ENCODE peak calls at places on chromosome 4, in nine cellular contexts. T is hepatocyte, Y is ascending aorta, A is left ventricle myocardium inferior, N is vagina, W is colonic mucosa, P is SK-N-SH, C is cardiac muscle cell, D is astrocyte. K is an unnamed sample.

GRCh38 chr4:109913842-109914241 is 1.2 kb downstream of the EGF start:
- DNase-seq in Y (no peak), A (no peak), D (no peak), W (no peak), T (no peak), C (no peak), N (no peak), P (no peak), K (no peak)

GRCh38 chr4:183074288-183074990 is 24.6 kb upstream of the WWC2 start:
- DNase-seq in A (no peak), C (peak), T (no peak), P (no peak), N (no peak), Y (no peak), W (no peak), D (peak), K (no peak)

GRCh38 chr4:43330288-43330687 is 437.8 kb downstream of the GRXCR1 start:
- DNase-seq in N (no peak), C (peak), P (no peak), W (no peak), A (no peak), D (peak), T (no peak), Y (no peak), K (no peak)

GRCh38 chr4:84403656-84404055 is 95.4 kb downstream of the NKX6-1 start:
- DNase-seq in C (no peak), A (no peak), T (no peak), D (peak), N (no peak), W (no peak), Y (no peak), P (no peak), K (no peak)

GRCh38 chr4:166435449-166435848 is 562.4 kb downstream of the TLL1 start:
- DNase-seq in A (no peak), C (peak), D (peak), Y (no peak), T (no peak), N (no peak), P (no peak), W (no peak), K (no peak)

GRCh38 chr4:76977731-76978350 is 28.3 kb downstream of the SEPTIN11 start:
- DNase-seq in W (no peak), N (no peak), T (no peak), A (no peak), D (peak), Y (no peak), P (no peak), C (peak), K (no peak)

GRCh38 chr4:172998527-172999469 is 169.8 kb upstream of the GALNT7 start:
- DNase-seq in N (no peak), W (no peak), T (no peak), Y (no peak), A (no peak), C (peak), D (peak), P (no peak), K (no peak)

GRCh38 chr4:169492436-169493163 is 119.8 kb downstream of the NEK1 start:
- DNase-seq in C (peak), D (peak), A (no peak), W (peak), P (peak), N (no peak), T (peak), Y (no peak), K (no peak)

GRCh38 chr4:127778102-127778501 is 4.0 kb upstream of the HSPA4L start:
- DNase-seq in A (no peak), W (no peak), C (no peak), D (no peak), T (no peak), Y (no peak), N (no peak), P (no peak), K (no peak)

GRCh38 chr4:44446801-44447562 is 1.6 kb downstream of the KCTD8 start:
- DNase-seq in Y (no peak), N (no peak), T (peak), W (peak), D (no peak), C (peak), A (no peak), P (peak), K (no peak)

GRCh38 chr4:19693949-19694597 is 557.6 kb upstream of the SLIT2 start:
- DNase-seq in A (no peak), N (no peak), C (peak), Y (no peak), D (no peak), W (no peak), P (peak), T (no peak), K (no peak)

GRCh38 chr4:14247767-14248166 is 620.2 kb upstream of the BOD1L1 start:
- DNase-seq in W (no peak), A (no peak), N (no peak), D (no peak), Y (no peak), C (no peak), P (no peak), T (no peak), K (no peak)

GRCh38 chr4:141669501-141669900 is 33.1 kb downstream of the IL15 start:
- DNase-seq in T (no peak), P (no peak), W (no peak), N (no peak), A (no peak), D (no peak), C (no peak), Y (no peak), K (no peak)

GRCh38 chr4:176753049-176753448 is 39.7 kb downstream of the VEGFC start:
- DNase-seq in P (no peak), Y (no peak), C (peak), D (peak), A (no peak), N (no peak), T (no peak), W (no peak), K (no peak)

GRCh38 chr4:80171251-80171650 is 26.1 kb upstream of the PRDM8 start:
- DNase-seq in T (no peak), W (no peak), Y (no peak), D (peak), C (peak), N (no peak), P (no peak), A (no peak), K (no peak)

GRCh38 chr4:90575371-90575770 is 448.2 kb downstream of the CCSER1 start:
- DNase-seq in P (no peak), C (no peak), W (no peak), T (no peak), A (no peak), D (no peak), Y (no peak), N (no peak), K (no peak)

GRCh38 chr4:31146366-31146765 is 426.2 kb downstream of the PCDH7 start:
- DNase-seq in N (no peak), A (no peak), C (no peak), D (peak), P (no peak), W (no peak), T (no peak), Y (no peak), K (no peak)

GRCh38 chr4:183173580-183174526 is 74.8 kb downstream of the WWC2 start:
- DNase-seq in W (no peak), Y (no peak), P (no peak), C (peak), N (no peak), D (peak), T (no peak), A (no peak), K (no peak)

GRCh38 chr4:42578187-42578586 is 78.7 kb downstream of the ATP8A1 start:
- DNase-seq in Y (no peak), D (no peak), N (no peak), T (no peak), W (no peak), P (no peak), C (no peak), A (no peak), K (no peak)

GRCh38 chr4:110472583-110473329 is 3.2 kb upstream of the ENPEP start:
- DNase-seq in P (no peak), T (no peak), D (no peak), N (no peak), W (no peak), A (no peak), Y (no peak), C (no peak), K (no peak)

GRCh38 chr4:100177855-100178254 is 12.4 kb downstream of the DDIT4L start:
- DNase-seq in N (no peak), D (no peak), C (no peak), Y (no peak), W (no peak), T (no peak), P (no peak), A (no peak), K (no peak)

GRCh38 chr4:173272987-173273386 is 61.2 kb downstream of the HMGB2 start:
- DNase-seq in W (no peak), P (no peak), D (peak), T (no peak), A (no peak), Y (no peak), C (peak), N (no peak), K (no peak)

GRCh38 chr4:48248559-48248953 is 21.1 kb downstream of the TEC start:
- DNase-seq in Y (no peak), A (no peak), D (no peak), C (no peak), N (no peak), P (no peak), T (no peak), W (no peak), K (no peak)

GRCh38 chr4:10008208-10009005 is 12.9 kb downstream of the SLC2A9 start:
- DNase-seq in W (no peak), N (no peak), D (peak), Y (no peak), C (peak), T (no peak), A (no peak), P (peak), K (no peak)

GRCh38 chr4:7772708-7773385 is 166.8 kb downstream of the AFAP1 start:
- DNase-seq in T (no peak), Y (no peak), W (peak), A (peak), P (no peak), C (no peak), N (no peak), D (no peak), K (no peak)

GRCh38 chr4:26568446-26568994 is 15.4 kb upstream of the TBC1D19 start:
- DNase-seq in C (peak), W (no peak), N (no peak), A (no peak), P (no peak), T (no peak), D (peak), Y (no peak), K (no peak)

GRCh38 chr4:139875456-139875855 is 209.8 kb downstream of the MGST2 start:
- DNase-seq in W (no peak), Y (no peak), A (no peak), N (no peak), T (no peak), D (no peak), P (no peak), C (no peak), K (no peak)

GRCh38 chr4:146245246-146245645 is 30.9 kb downstream of the REELD1 start:
- DNase-seq in P (no peak), W (peak), A (no peak), D (peak), Y (no peak), C (no peak), T (peak), N (no peak), K (no peak)

GRCh38 chr4:176193126-176193525 is 2.3 kb downstream of the SPATA4 start:
- DNase-seq in C (peak), A (no peak), Y (no peak), W (no peak), N (no peak), D (peak), P (no peak), T (no peak), K (no peak)

GRCh38 chr4:150178161-150178560 is 99.9 kb downstream of the DCLK2 start:
- DNase-seq in C (no peak), P (no peak), D (peak), A (no peak), N (no peak), Y (no peak), T (no peak), W (no peak), K (no peak)

GRCh38 chr4:53273726-53274125 is 92.1 kb downstream of the SCFD2 start:
- DNase-seq in P (no peak), W (no peak), D (peak), C (peak), A (no peak), N (no peak), T (no peak), Y (no peak), K (no peak)

DNA sequence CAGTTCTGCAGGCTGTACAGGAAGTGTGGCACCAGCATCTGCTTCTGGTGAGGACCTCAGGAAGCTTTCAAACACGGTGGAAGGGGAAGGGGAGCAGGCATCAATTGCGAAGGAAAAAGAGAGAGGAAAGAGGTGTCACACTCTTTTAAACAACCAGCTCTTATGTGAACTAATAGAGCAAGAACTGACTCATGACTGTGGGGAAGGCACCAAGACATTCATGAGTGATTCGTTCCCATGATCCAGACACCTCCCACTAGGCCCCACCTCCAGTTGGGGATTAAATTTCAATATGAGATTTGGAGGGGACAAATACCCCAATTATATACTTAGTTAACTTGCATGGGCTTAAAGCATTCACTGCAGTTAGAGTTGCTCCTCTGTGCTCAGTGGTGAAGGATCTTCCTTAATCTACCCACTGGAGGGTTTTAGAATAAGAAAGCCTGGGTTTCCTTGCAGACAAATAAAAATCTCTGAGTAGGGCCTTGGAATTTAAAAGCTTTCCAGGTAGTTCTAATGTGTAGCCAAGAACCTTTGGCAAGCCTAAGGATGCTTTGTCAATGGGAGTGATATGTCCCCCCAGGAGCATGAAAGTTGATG is 60.0 kb downstream of the SYNPO2 start:
- DNase-seq in A (no peak), D (no peak), Y (no peak), T (no peak), W (no peak), N (no peak), C (no peak), P (no peak), K (no peak)
- H3K4me3 ChIP-seq in A (no peak), D (no peak), Y (no peak), T (no peak), W (no peak), N (no peak), C (no peak), P (no peak), K (no peak)

GRCh38 chr4:138092060-138092459 is 150.1 kb downstream of the SLC7A11 start:
- DNase-seq in T (no peak), D (no peak), A (no peak), P (no peak), N (no peak), Y (no peak), W (no peak), C (no peak), K (no peak)

GRCh38 chr4:138087181-138087714 is 154.9 kb downstream of the SLC7A11 start:
- DNase-seq in A (no peak), Y (no peak), N (no peak), T (no peak), C (no peak), W (no peak), P (no peak), D (no peak), K (no peak)

GRCh38 chr4:138088449-138089208 is 153.5 kb downstream of the SLC7A11 start:
- DNase-seq in D (no peak), T (no peak), C (no peak), N (no peak), W (no peak), P (no peak), A (no peak), Y (no peak), K (no peak)

GRCh38 chr4:138090918-138091659 is 151.1 kb downstream of the SLC7A11 start:
- DNase-seq in A (no peak), W (no peak), T (no peak), P (no peak), Y (no peak), D (no peak), N (no peak), C (no peak), K (no peak)

GRCh38 chr4:138090145-138090917 is 151.8 kb downstream of the SLC7A11 start:
- DNase-seq in N (no peak), T (peak), W (peak), Y (no peak), C (peak), D (peak), A (peak), P (peak), K (no peak)
- H3K4me3 ChIP-seq in N (no peak), T (no peak), W (no peak), Y (peak), C (no peak), D (peak), A (peak), P (peak), K (no peak)

DNA sequence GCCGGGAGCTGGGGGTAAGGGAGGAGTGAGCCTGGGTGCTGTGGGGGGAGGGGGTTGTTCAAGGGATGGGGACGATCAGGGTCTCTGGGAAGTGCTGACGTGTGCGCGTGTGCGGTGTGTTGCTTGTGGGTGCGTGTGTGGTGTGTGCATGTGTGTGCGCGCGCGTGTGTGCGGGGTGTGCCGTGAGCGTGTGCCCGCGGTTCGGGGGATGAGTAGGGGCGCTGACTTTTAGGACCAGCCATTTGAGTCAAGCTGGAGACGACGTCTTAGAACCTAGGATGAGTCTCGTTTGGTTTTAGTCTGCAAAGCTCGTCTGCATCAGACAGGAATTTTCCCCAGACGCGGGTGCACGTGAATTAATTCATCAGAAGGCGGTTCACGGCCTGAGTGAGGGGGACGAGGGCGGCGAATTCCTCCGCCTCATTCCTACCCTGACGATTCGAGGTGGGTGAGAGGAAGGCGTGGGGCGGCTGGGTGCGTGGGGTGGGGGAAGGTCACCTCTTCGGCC is 950 bp upstream of the TMEM271 start:
- DNase-seq in N (no peak), D (no peak), A (no peak), C (no peak), W (no peak), T (no peak), Y (no peak), P (peak), K (no peak)
- H3K4me3 ChIP-seq in N (no peak), D (no peak), A (peak), C (no peak), W (no peak), T (no peak), Y (no peak), P (no peak), K (no peak)

GRCh38 chr4:153755186-153755585 is 4.6 kb downstream of the RNF175 start:
- DNase-seq in W (no peak), D (no peak), Y (no peak), P (no peak), N (no peak), C (no peak), T (no peak), A (no peak), K (no peak)

GRCh38 chr4:153759407-153760226 is at the start of gene RNF175:
- DNase-seq in W (no peak), T (peak), C (peak), Y (no peak), N (no peak), A (no peak), D (no peak), P (peak), K (no peak)

GRCh38 chr4:153757407-153757806 is 2.4 kb downstream of the RNF175 start:
- DNase-seq in P (no peak), C (no peak), D (peak), W (no peak), Y (no peak), N (no peak), A (no peak), T (no peak), K (no peak)

GRCh38 chr4:153758136-153758535 is 1.7 kb downstream of the RNF175 start:
- DNase-seq in Y (no peak), A (no peak), T (no peak), W (no peak), C (no peak), D (no peak), P (no peak), N (no peak), K (no peak)

DNA sequence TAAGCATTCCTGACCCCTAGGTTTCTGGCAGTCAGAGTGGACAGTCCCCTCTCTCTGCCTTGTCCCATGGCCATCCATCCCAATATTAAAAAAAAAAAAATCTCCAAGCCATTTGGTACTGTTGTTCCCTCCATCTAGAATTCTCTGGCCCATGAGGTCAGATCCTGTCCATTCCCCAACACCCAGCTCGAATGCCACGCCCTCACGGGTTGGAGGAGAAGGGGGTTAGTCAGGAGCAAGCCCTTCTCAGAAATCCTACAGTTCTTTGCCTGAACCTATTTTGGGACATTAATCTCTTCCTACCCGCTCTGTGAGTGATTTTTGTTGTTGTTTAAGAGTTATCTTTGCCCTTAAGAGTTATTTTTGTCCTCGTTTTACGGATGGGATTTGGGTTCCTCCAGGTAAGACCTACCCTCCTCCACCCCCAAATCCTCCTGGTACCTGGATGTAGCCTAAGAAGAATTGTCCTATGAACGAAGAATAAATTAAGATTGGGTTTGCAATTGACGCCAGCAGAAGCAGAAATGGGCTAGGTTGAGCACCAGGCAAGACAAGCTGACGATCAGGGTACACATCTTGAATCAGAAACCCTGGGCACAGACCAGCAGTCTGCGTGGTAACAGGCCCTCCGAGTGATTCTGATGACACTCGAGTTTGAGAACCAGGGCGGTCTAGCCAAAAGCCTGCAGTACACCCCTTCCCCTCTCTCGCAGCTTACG is 977 bp downstream of the RNF175 start:
- DNase-seq in W (no peak), P (no peak), A (no peak), D (no peak), T (no peak), C (no peak), N (no peak), Y (no peak), K (no peak)
- H3K4me3 ChIP-seq in W (no peak), P (peak), A (peak), D (peak), T (peak), C (peak), N (peak), Y (peak), K (no peak)

GRCh38 chr4:92303621-92304027 is at the start of gene GRID2:
- DNase-seq in A (no peak), P (peak), D (peak), W (no peak), N (no peak), T (peak), C (peak), Y (no peak), K (no peak)

GRCh38 chr4:92304073-92304472 is 307 bp downstream of the GRID2 start:
- DNase-seq in D (no peak), T (no peak), C (no peak), P (peak), Y (no peak), N (no peak), W (no peak), A (no peak), K (no peak)

GRCh38 chr4:92305148-92305877 is 1.5 kb downstream of the GRID2 start:
- DNase-seq in T (peak), C (peak), D (peak), P (peak), W (no peak), Y (no peak), A (peak), N (no peak), K (no peak)

GRCh38 chr4:92305878-92306520 is 2.2 kb downstream of the GRID2 start:
- DNase-seq in A (no peak), Y (no peak), P (peak), N (no peak), D (no peak), T (peak), C (no peak), W (no peak), K (no peak)

GRCh38 chr4:92304636-92305035 is 870 bp downstream of the GRID2 start:
- DNase-seq in C (peak), A (no peak), D (no peak), P (peak), Y (no peak), W (no peak), T (peak), N (no peak), K (no peak)
- H3K4me3 ChIP-seq in C (peak), A (peak), D (peak), P (peak), Y (peak), W (no peak), T (peak), N (no peak), K (no peak)

K was measured in CD8-positive, alpha-beta T cell.